ENCODE peak calls at places on chromosomes 3 and 15, in four cellular contexts. L is tibial nerve, R is cardiac muscle cell, Y is OCI-LY7. X is an unnamed sample.
A peak's percentile ranks its signal among the peaks of the same experiment; 100 is the strongest.

GRCh38 chr3:150073031-150073430 is 102.3 kb upstream of the PFN2 start:
- DNase-seq in R (no peak), L (no peak), Y (no peak), X (peak; percentile 48)

GRCh38 chr3:173191611-173192010 is 50.6 kb upstream of the SPATA16 start:
- DNase-seq in R (no peak), Y (no peak), L (no peak), X (no peak)

GRCh38 chr3:171230857-171231256 is 204.3 kb upstream of the SLC2A2 start:
- DNase-seq in L (no peak), Y (no peak), R (peak; percentile 8), X (peak; percentile 21)

GRCh38 chr3:13595485-13595884 is 46.6 kb downstream of the FBLN2 start:
- DNase-seq in R (no peak), Y (no peak), L (no peak), X (no peak)

GRCh38 chr3:116154389-116154788 is 290.9 kb downstream of the LSAMP start:
- DNase-seq in R (no peak), L (no peak), Y (no peak), X (no peak)

GRCh38 chr3:53195602-53196574 is 34.9 kb downstream of the PRKCD start:
- DNase-seq in Y (peak; percentile 83), L (no peak), R (peak; percentile 74), X (peak; percentile 57)

GRCh38 chr3:30908466-30909037 is 14.1 kb upstream of the GADL1 start:
- DNase-seq in L (no peak), R (no peak), Y (no peak), X (no peak)

GRCh38 chr3:144770813-144771400 is 799.3 kb downstream of the DIPK2A start:
- DNase-seq in R (peak; percentile 51), L (no peak), Y (no peak), X (no peak)

GRCh38 chr3:117903226-117903625 is 1131.4 kb downstream of the IGSF11 start:
- DNase-seq in R (no peak), L (no peak), Y (no peak), X (no peak)

GRCh38 chr3:13843351-13843750 is 36.5 kb downstream of the WNT7A start:
- DNase-seq in R (no peak), Y (no peak), L (no peak), X (no peak)

GRCh38 chr15:43528542-43529007 is 11.2 kb downstream of the MAP1A start:
- DNase-seq in L (no peak), R (no peak), Y (no peak), X (no peak)

GRCh38 chr15:43527016-43527801 is 9.8 kb downstream of the MAP1A start:
- DNase-seq in L (no peak), R (no peak), Y (no peak), X (no peak)

GRCh38 chr15:43527802-43528541 is 10.6 kb downstream of the MAP1A start:
- DNase-seq in L (no peak), Y (no peak), R (no peak), X (no peak)

GRCh38 chr15:43529587-43530345 is 12.4 kb downstream of the MAP1A start:
- DNase-seq in L (no peak), Y (no peak), R (no peak), X (no peak)

DNA sequence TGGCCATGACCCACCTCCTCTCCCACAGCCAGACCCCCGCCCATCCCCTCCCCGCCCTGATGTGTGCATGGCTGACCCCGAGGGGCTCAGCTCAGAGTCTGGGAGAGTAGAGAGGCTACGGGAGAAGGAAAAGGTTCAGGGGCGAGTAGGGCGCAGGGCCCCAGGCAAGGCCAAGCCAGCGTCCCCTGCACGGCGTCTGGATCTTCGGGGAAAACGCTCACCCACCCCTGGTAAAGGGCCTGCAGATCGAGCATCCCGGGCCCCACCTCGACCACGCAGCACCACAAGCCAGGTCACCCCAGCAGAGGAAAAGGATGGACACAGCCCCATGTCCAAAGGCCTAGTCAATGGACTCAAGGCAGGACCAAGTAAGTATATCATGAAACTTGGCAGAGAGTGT is 11.7 kb downstream of the MAP1A start:
- DNase-seq in Y (no peak), L (no peak), R (no peak), X (no peak)
- H3K27ac ChIP-seq in Y (no peak overlapping the region), L (no peak overlapping the region), R (no peak overlapping the region), X (no peak overlapping the region)

DNA sequence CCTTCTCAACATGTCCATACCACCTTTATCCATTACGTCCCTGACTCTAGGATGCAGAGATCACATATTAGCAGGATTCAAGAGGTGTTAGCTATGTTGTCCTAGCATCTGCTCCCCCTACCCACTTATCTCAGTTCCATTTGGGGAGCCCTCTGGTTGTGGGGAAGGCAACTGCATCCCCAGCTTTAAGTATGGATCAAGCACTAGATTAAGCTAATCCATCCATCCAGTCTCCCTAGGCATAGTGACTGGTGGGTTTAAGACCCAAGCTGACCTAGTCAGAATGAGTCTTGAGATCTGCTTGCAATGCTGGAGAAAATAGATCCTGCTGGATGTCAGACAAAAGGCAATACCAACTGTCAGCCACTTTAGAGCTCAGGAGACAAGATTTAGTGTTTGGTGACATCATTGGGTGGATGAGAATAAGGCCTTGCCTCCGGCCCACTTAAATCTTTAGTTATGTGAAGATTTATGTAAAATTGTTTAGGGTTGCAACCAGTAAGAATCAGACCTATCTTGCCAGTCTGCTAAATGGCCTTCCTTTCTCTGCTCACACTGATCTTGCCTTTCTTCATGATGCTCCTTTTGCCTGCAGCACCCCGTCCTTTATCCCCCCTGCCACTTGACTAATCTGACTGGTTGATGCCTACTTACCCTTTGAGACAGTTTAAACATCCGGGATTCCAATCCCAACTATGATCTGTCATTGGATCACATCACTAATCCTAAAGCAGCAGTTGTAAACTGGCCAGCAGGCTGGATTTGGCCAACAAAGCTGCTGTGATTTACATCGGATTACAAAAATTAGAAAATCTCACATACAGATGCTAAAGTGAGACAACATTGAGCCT is 2.1 kb upstream of the ISY1 start:
- DNase-seq in L (no peak), Y (peak; percentile 46), R (no peak), X (no peak)
- TF ChIP-seq CTCF in L (no peak), Y (peak; percentile 70), R (peak; percentile 24), X (no peak)

GRCh38 chr3:124772081-124772831 is 42.0 kb downstream of the UMPS start:
- DNase-seq in Y (no peak), L (no peak), R (peak; percentile 61), X (peak; percentile 71)
- H3K4me1 ChIP-seq in Y (no peaks in the 10 kb centered on the region), L (peaks cover 68% of the 10 kb centered on the region), R (peaks cover 28% of the 10 kb centered on the region), X (peaks cover 42% of the 10 kb centered on the region)

GRCh38 chr3:185250653-185251052 is 3.2 kb downstream of the EHHADH start:
- DNase-seq in Y (no peak), L (no peak), R (no peak), X (no peak)

GRCh38 chr3:185254799-185255198 is 950 bp upstream of the EHHADH start:
- DNase-seq in Y (no peak), L (no peak), R (no peak), X (no peak)

GRCh38 chr3:185253645-185254410 is at the start of gene EHHADH:
- DNase-seq in L (peak; percentile 39), R (peak; percentile 73), Y (no peak), X (peak; percentile 73)

GRCh38 chr3:185250247-185250646 is 3.6 kb downstream of the EHHADH start:
- DNase-seq in Y (no peak), L (no peak), R (no peak), X (no peak)
- H3K27ac ChIP-seq in Y (no peak overlapping the region), L (no peak overlapping the region), R (no peak overlapping the region), X (no peak overlapping the region)

GRCh38 chr3:9727041-9727595 is 4.4 kb upstream of the BRPF1 start:
- DNase-seq in R (no peak), L (no peak), Y (peak; percentile 84), X (no peak)
- TF ChIP-seq CTCF in R (peak; percentile 41), L (no peak), Y (peak; percentile 90), X (peak; percentile 12)